ENCODE peak calls at places on chromosome 2, in six cellular contexts. L, I, U, A, Q and K are unnamed samples.

GRCh38 chr2:86035883-86036789 is 69.5 kb downstream of the POLR1A start:
- DNase-seq in L (peak), A (no peak), Q (peak), I (peak), U (no peak), K (peak)

GRCh38 chr2:16203691-16204090 is 263.3 kb downstream of the MYCN start:
- DNase-seq in Q (no peak), I (no peak), A (no peak), U (no peak), L (no peak), K (no peak)

GRCh38 chr2:221571391-221572179 is 519 bp downstream of the EPHA4 start:
- DNase-seq in Q (peak), L (peak), A (peak), U (peak), I (no peak), K (peak)

GRCh38 chr2:3433339-3433699 is 53.8 kb downstream of the TRAPPC12 start:
- DNase-seq in I (no peak), Q (no peak), L (no peak), U (no peak), A (no peak), K (no peak)

GRCh38 chr2:118417417-118418125 is 329.3 kb downstream of the INSIG2 start:
- DNase-seq in I (no peak), L (no peak), Q (no peak), A (no peak), U (no peak), K (no peak)

GRCh38 chr2:211468881-211469280 is 912.5 kb downstream of the CPS1 start:
- DNase-seq in A (no peak), Q (no peak), U (no peak), I (no peak), L (no peak), K (no peak)

GRCh38 chr2:169486487-169486886 is 7.2 kb downstream of the BBS5 start:
- DNase-seq in U (no peak), I (no peak), A (no peak), L (no peak), Q (no peak), K (no peak)

GRCh38 chr2:138637686-138638085 is 136.1 kb downstream of the SPOPL start:
- DNase-seq in I (no peak), U (no peak), Q (no peak), A (no peak), L (no peak), K (no peak)

GRCh38 chr2:155384555-155385123 is 686.1 kb downstream of the KCNJ3 start:
- DNase-seq in L (no peak), Q (no peak), A (no peak), I (no peak), U (no peak), K (no peak)

GRCh38 chr2:84493494-84493893 is 22.8 kb upstream of the DNAH6 start:
- DNase-seq in I (no peak), L (no peak), A (no peak), U (no peak), Q (no peak), K (no peak)

GRCh38 chr2:16293398-16293797 is 353.0 kb downstream of the MYCN start:
- DNase-seq in L (no peak), Q (no peak), A (no peak), U (peak), I (no peak), K (no peak)

GRCh38 chr2:195468771-195469170 is 188.3 kb upstream of the SLC39A10 start:
- DNase-seq in Q (no peak), U (no peak), A (no peak), I (no peak), L (no peak), K (no peak)

GRCh38 chr2:96601382-96602292 is 36.5 kb downstream of the KANSL3 start:
- DNase-seq in U (no peak), I (no peak), Q (no peak), L (no peak), A (no peak), K (no peak)

GRCh38 chr2:131043199-131044077 is 49.8 kb downstream of the FAM168B start:
- DNase-seq in L (no peak), A (no peak), U (no peak), I (no peak), Q (no peak), K (no peak)

GRCh38 chr2:10124538-10125045 is 2.1 kb downstream of the RRM2 start:
- DNase-seq in L (peak), I (no peak), A (no peak), U (no peak), Q (peak), K (no peak)

GRCh38 chr2:238408615-238409340 is 17.9 kb upstream of the ASB1 start:
- DNase-seq in U (no peak), A (no peak), I (no peak), Q (peak), L (no peak), K (no peak)

GRCh38 chr2:106885326-106885725 is 641 bp downstream of the ST6GAL2 start:
- DNase-seq in U (no peak), Q (no peak), L (no peak), I (no peak), A (no peak), K (no peak)

GRCh38 chr2:86396304-86396785 is 44.8 kb upstream of the KDM3A start:
- DNase-seq in A (no peak), U (peak), L (peak), I (no peak), Q (no peak), K (peak)

GRCh38 chr2:235996419-235996818 is 171.8 kb downstream of the GBX2 start:
- DNase-seq in Q (no peak), I (no peak), A (no peak), U (no peak), L (no peak), K (no peak)

GRCh38 chr2:191696960-191697359 is 19.0 kb downstream of the NABP1 start:
- DNase-seq in L (no peak), A (no peak), U (no peak), Q (no peak), I (no peak), K (no peak)

GRCh38 chr2:154978244-154978643 is 279.7 kb downstream of the KCNJ3 start:
- DNase-seq in Q (no peak), U (no peak), I (no peak), L (no peak), A (no peak), K (no peak)

GRCh38 chr2:46964835-46965560 is 49.4 kb upstream of the MCFD2 start:
- DNase-seq in A (no peak), L (no peak), Q (no peak), U (no peak), I (no peak), K (no peak)

GRCh38 chr2:173472112-173472511 is 117.4 kb downstream of the CDCA7 start:
- DNase-seq in L (no peak), A (no peak), I (no peak), Q (no peak), U (no peak), K (no peak)

GRCh38 chr2:236962816-236963215 is 122.9 kb upstream of the COPS8 start:
- DNase-seq in L (no peak), U (no peak), Q (no peak), I (no peak), A (peak), K (no peak)

GRCh38 chr2:145159676-145160075 is 639.8 kb upstream of the ZEB2 start:
- DNase-seq in Q (no peak), A (no peak), I (no peak), U (no peak), L (no peak), K (no peak)

GRCh38 chr2:145158051-145158586 is 638.2 kb upstream of the ZEB2 start:
- DNase-seq in L (peak), I (peak), U (no peak), Q (peak), A (peak), K (peak)

GRCh38 chr2:145161656-145162055 is 641.7 kb upstream of the ZEB2 start:
- DNase-seq in U (no peak), A (no peak), L (no peak), I (no peak), Q (no peak), K (no peak)

GRCh38 chr2:145157626-145158025 is 637.7 kb upstream of the ZEB2 start:
- DNase-seq in I (no peak), A (no peak), Q (no peak), L (no peak), U (no peak), K (no peak)

GRCh38 chr2:145160855-145161254 is 640.9 kb upstream of the ZEB2 start:
- DNase-seq in I (no peak), Q (no peak), A (no peak), L (no peak), U (no peak), K (no peak)
- TF ChIP-seq CTCF in I (no peak), Q (no peak), A (no peak), L (no peak), U (no peak), K (no peak)

GRCh38 chr2:240622631-240623235 is 2.5 kb upstream of the GPR35 start:
- DNase-seq in L (peak), A (no peak), U (peak), I (no peak), Q (peak), K (no peak)
- H3K4me3 ChIP-seq in L (no peak), A (no peak), U (no peak), I (no peak), Q (no peak), K (no peak)

GRCh38 chr2:172109256-172109655 is 6.6 kb upstream of the DLX2 start:
- DNase-seq in A (no peak), U (no peak), Q (no peak), I (no peak), L (no peak), K (no peak)

GRCh38 chr2:172116107-172116506 is 13.4 kb upstream of the DLX2 start:
- DNase-seq in L (no peak), Q (no peak), A (no peak), I (no peak), U (no peak), K (no peak)

GRCh38 chr2:172114579-172114978 is 11.9 kb upstream of the DLX2 start:
- DNase-seq in L (no peak), I (no peak), Q (no peak), A (no peak), U (no peak), K (no peak)

GRCh38 chr2:172109670-172110421 is 7.1 kb upstream of the DLX2 start:
- DNase-seq in U (no peak), I (no peak), L (no peak), Q (no peak), A (no peak), K (no peak)

DNA sequence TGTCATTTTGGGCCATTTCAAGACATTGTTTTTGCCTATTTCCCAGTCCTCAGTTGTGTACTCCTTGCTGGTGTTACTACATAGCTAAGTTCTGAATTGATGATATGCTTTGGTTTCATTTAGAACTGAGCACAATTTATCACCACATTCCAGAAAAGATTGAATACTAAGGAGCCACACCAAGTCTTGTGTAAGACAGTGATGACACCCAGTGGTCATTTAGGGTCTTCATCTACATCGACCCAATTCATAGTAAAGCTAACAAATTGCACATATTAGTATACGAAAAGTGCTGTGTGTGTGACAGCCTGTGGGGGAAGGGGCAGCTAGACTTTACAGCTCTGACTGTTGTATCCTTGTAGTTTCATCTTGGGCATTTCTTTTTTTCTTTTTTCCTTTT is 10.9 kb upstream of the DLX2 start:
- DNase-seq in I (no peak), A (no peak), Q (no peak), L (no peak), U (no peak), K (no peak)
- TF ChIP-seq CTCF in I (no peak), A (no peak), Q (peak), L (no peak), U (peak), K (no peak)

GRCh38 chr2:15158532-15158931 is 402.6 kb downstream of the NBAS start:
- DNase-seq in Q (no peak), U (no peak), I (no peak), A (no peak), L (no peak), K (no peak)

GRCh38 chr2:15159751-15160177 is 401.4 kb downstream of the NBAS start:
- DNase-seq in A (no peak), Q (no peak), L (no peak), I (peak), U (peak), K (no peak)

GRCh38 chr2:15155959-15156574 is 405.1 kb downstream of the NBAS start:
- DNase-seq in A (no peak), U (no peak), I (no peak), Q (no peak), L (no peak), K (no peak)

GRCh38 chr2:15159206-15159605 is 401.9 kb downstream of the NBAS start:
- DNase-seq in Q (no peak), L (no peak), U (no peak), A (no peak), I (no peak), K (no peak)

DNA sequence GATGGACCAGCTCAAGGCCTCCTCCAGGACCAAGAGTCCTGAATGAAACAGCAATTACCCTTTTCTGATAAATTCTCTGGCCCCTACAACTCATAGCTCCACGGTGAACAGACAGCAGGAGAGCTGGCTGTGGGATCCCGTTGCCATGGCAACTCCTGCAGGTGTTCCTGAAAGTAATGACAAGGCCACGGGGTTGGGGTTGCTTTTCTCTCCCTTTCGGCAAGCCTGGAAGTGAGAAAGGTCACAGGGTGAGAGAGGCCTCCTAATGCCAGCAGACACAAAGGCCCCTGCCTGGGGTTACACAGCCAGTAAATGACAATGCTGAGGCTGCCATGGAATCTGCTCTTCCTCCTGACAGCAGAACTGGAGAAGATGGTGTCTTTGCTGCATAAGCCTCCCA is 403.0 kb downstream of the NBAS start:
- DNase-seq in L (no peak), U (no peak), Q (no peak), A (no peak), I (no peak), K (no peak)
- H3K4me3 ChIP-seq in L (no peak), U (no peak), Q (no peak), A (no peak), I (no peak), K (no peak)

GRCh38 chr2:222904557-222905258 is 43.9 kb downstream of the ACSL3 start:
- DNase-seq in A (no peak), U (no peak), I (no peak), Q (no peak), L (no peak), K (no peak)

GRCh38 chr2:222907048-222907447 is 46.2 kb downstream of the ACSL3 start:
- DNase-seq in U (no peak), L (no peak), A (no peak), Q (no peak), I (no peak), K (no peak)

GRCh38 chr2:222902660-222903059 is 41.8 kb downstream of the ACSL3 start:
- DNase-seq in L (no peak), I (no peak), Q (no peak), U (no peak), A (no peak), K (no peak)

GRCh38 chr2:222900354-222900753 is 39.5 kb downstream of the ACSL3 start:
- DNase-seq in L (no peak), A (no peak), Q (no peak), U (no peak), I (no peak), K (no peak)

DNA sequence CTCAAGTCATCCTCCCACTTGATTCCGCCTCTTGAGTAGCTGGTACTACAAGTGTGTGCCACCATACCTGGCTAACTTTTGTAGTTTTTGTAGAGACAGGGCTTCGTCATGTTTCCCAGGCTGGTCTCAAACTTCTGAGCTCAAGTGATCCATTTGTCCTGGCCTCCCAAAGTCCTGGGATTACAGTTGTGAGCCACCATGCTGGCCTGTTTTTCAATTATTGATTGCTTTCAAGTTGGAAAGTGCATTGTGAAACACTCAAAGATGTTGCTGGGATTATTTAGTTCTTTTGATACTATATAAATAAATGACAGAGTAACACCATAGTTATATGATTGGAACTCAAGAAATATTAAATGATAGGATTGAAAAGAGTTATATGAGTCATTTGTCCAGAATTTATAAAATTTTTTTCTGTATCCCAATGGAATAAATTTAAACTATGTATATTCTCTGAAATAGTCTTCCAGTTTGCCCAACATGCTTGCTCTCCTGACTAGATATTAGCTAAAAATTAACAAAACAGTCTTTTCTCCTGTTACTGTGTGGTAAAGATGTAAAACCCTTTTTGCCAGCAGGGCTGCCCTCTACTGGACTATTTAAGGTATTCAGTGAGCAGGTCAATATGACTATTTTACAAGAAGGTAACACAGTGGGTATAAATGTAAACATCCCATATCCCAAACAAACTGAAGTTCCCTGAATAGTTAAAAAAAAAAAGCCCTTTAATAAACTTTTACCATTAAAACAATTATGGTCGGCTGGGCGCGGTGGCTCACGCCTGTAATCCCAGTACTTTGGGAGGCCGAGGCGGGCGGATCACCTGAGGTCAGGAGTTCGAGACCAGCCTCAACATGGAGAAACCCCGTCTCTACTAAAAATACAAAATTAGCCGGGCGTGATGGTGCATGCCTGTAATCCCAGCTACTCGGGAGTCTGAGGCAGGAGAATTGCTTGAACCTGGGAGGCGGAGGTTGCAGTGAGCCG is 42.7 kb downstream of the ACSL3 start:
- DNase-seq in A (no peak), I (no peak), Q (no peak), U (peak), L (peak), K (no peak)
- TF ChIP-seq CTCF in A (peak), I (peak), Q (peak), U (peak), L (peak), K (peak)

DNA sequence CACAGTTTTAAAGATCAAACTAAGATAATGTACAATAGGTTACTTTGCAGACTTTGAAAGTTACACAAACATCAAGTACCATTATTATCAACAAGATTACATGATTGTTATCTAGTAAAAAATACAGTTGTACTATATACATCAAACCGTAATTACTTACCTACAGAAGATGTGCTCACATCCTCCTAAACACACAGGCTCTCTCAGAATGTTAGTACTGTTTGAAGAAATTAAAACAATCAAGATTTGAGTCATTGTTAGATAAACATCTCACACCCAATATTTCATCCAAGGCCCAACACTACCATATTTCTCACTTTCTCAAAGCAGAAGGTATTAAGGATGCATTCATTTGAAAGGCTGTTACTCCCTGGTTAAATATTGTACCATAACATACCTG is 12.6 kb downstream of the BARD1 start:
- DNase-seq in A (no peak), U (no peak), L (no peak), Q (no peak), I (no peak), K (no peak)
- H3K4me3 ChIP-seq in A (no peak), U (no peak), L (no peak), Q (no peak), I (no peak), K (no peak)

DNA sequence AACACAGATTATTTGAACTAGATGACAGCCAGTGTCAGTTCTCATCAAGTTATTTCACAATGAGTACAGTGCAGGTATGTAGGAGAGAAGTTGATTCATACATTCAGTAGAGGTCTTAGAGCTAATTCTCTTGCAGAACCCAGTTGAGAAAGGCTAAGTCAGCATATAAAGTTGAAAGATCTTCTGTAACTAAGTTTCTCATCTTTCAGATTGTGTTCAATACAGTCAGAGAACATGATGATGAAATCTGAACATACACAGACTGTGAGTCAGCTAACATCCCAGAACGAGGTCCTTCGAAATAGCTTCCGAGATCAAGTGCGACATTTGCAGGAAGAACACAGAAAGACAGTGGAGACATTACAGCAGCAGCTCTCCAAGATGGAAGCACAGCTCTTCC is 41.9 kb upstream of the LIMS1 start:
- DNase-seq in U (no peak), Q (no peak), I (no peak), A (no peak), L (no peak), K (no peak)
- TF ChIP-seq CTCF in U (no peak), Q (no peak), I (no peak), A (no peak), L (no peak), K (no peak)

GRCh38 chr2:12848176-12848575 is 131.4 kb downstream of the TRIB2 start:
- DNase-seq in I (no peak), Q (no peak), A (no peak), U (no peak), L (no peak), K (no peak)
- H3K4me3 ChIP-seq in I (no peak), Q (no peak), A (no peak), U (no peak), L (no peak), K (no peak)